ENCODE peak calls at places on chromosome 15, in five cellular contexts. Z, R, O, H and Y are unnamed samples.

GRCh38 chr15:39411102-39411989 is 169.5 kb upstream of the THBS1 start:
- DNase-seq in O (no peak), Z (no peak), H (peak), R (peak), Y (no peak)

GRCh38 chr15:44802336-44802735 is 66.0 kb downstream of the TRIM69 start:
- DNase-seq in H (no peak), O (no peak), Z (no peak), R (no peak), Y (no peak)

GRCh38 chr15:25789206-25789605 is 73.9 kb downstream of the ATP10A start:
- DNase-seq in Z (no peak), R (no peak), H (peak), O (no peak), Y (no peak)

GRCh38 chr15:67072442-67072841 is 7.0 kb downstream of the SMAD3 start:
- DNase-seq in R (no peak), Z (no peak), O (no peak), H (no peak), Y (no peak)

GRCh38 chr15:69140306-69140705 is 20.1 kb upstream of the GLCE start:
- DNase-seq in R (no peak), O (no peak), H (no peak), Z (no peak), Y (no peak)

GRCh38 chr15:60507596-60508424 is 28.9 kb upstream of the ICE2 start:
- DNase-seq in H (peak), O (peak), R (peak), Z (no peak), Y (no peak)

GRCh38 chr15:38991701-38992100 is 427.1 kb upstream of the RASGRP1 start:
- DNase-seq in O (no peak), H (peak), Z (no peak), R (peak), Y (no peak)

GRCh38 chr15:69265347-69265955 is 33.3 kb upstream of the PAQR5 start:
- DNase-seq in Z (no peak), H (peak), R (peak), O (no peak), Y (no peak)

GRCh38 chr15:71296032-71296686 is 180.9 kb downstream of the THSD4 start:
- DNase-seq in R (peak), O (no peak), Z (peak), H (peak), Y (no peak)

GRCh38 chr15:92882697-92883642 is 17.2 kb upstream of the CHD2 start:
- DNase-seq in R (no peak), O (no peak), H (no peak), Z (no peak), Y (peak)

GRCh38 chr15:99051308-99051707 is 43.7 kb upstream of the PGPEP1L start:
- DNase-seq in R (no peak), H (no peak), O (no peak), Z (no peak), Y (no peak)

GRCh38 chr15:49439678-49440375 is 16.8 kb downstream of the FGF7 start:
- DNase-seq in Z (no peak), H (no peak), R (no peak), O (no peak), Y (no peak)

GRCh38 chr15:63043391-63044076 is 987 bp downstream of the TPM1 start:
- DNase-seq in R (no peak), Z (no peak), H (no peak), O (no peak), Y (no peak)

GRCh38 chr15:58114812-58115211 is 23.4 kb upstream of the AQP9 start:
- DNase-seq in Z (no peak), R (no peak), O (no peak), H (no peak), Y (no peak)

GRCh38 chr15:93378547-93378946 is 289.5 kb upstream of the RGMA start:
- DNase-seq in O (no peak), Z (no peak), R (no peak), H (no peak), Y (no peak)

GRCh38 chr15:75584121-75584520 is 5.0 kb upstream of the PTPN9 start:
- DNase-seq in H (no peak), Z (no peak), R (no peak), O (no peak), Y (no peak)

GRCh38 chr15:26224266-26224665 is 361.1 kb upstream of the ATP10A start:
- DNase-seq in O (no peak), Z (no peak), R (no peak), H (no peak), Y (no peak)

GRCh38 chr15:85899927-85900326 is 105.2 kb upstream of the KLHL25 start:
- DNase-seq in O (no peak), Z (no peak), R (no peak), H (no peak), Y (no peak)

GRCh38 chr15:64430000-64430735 is 30.2 kb upstream of the ZNF609 start:
- DNase-seq in Z (peak), O (no peak), H (peak), R (peak), Y (peak)

GRCh38 chr15:49215768-49216739 is 46.0 kb downstream of the GALK2 start:
- DNase-seq in H (no peak), R (peak), O (no peak), Z (no peak), Y (no peak)